ENCODE peak calls at places on chromosomes 16 and 17, in five cellular contexts. E is HepG2, C is HCT116, Y is SK-N-SH, P is K562. Z is an unnamed sample.

GRCh38 chr17:3835410-3836229 is 10.4 kb downstream of the NCBP3 start:
- DNase-seq in E (no peak), C (no peak), Y (no peak), P (no peak), Z (no peak)

GRCh38 chr17:76833747-76834146 is 34.5 kb upstream of the MGAT5B start:
- DNase-seq in E (no peak), C (no peak), Y (no peak), P (no peak), Z (no peak)

GRCh38 chr16:50988441-50988840 is 162.6 kb downstream of the SALL1 start:
- DNase-seq in E (no peak), C (no peak), Y (no peak), P (no peak), Z (no peak)

GRCh38 chr17:65750678-65751077 is 189.2 kb upstream of the AXIN2 start:
- DNase-seq in E (peak), C (peak), Y (peak), P (no peak), Z (peak)

GRCh38 chr17:18968945-18969887 is 17.3 kb downstream of the SLC5A10 start:
- DNase-seq in E (no peak), C (no peak), Y (no peak), P (peak), Z (no peak)

GRCh38 chr17:65018612-65019290 is 37.8 kb downstream of the GNA13 start:
- DNase-seq in E (no peak), C (no peak), Y (no peak), P (no peak), Z (no peak)

GRCh38 chr16:47473794-47474193 is 12.7 kb downstream of the PHKB start:
- DNase-seq in E (no peak), C (no peak), Y (no peak), P (no peak), Z (no peak)

GRCh38 chr17:61251939-61252865 is 147.4 kb upstream of the TBX2 start:
- DNase-seq in E (no peak), C (no peak), Y (peak), P (no peak), Z (no peak)

GRCh38 chr16:67547423-67548264 is 14.7 kb upstream of the CTCF start:
- DNase-seq in E (no peak), C (no peak), Y (no peak), P (no peak), Z (no peak)

GRCh38 chr17:5355416-5356129 is 63.9 kb downstream of the NUP88 start:
- DNase-seq in E (peak), C (no peak), Y (no peak), P (no peak), Z (no peak)

GRCh38 chr17:10812674-10813073 is 8.8 kb upstream of the TMEM238L start:
- DNase-seq in E (no peak), C (no peak), Y (no peak), P (no peak), Z (no peak)

GRCh38 chr17:38868095-38868967 is 1.5 kb upstream of the LASP1 start:
- DNase-seq in E (peak), C (no peak), Y (no peak), P (no peak), Z (peak)

GRCh38 chr17:50722746-50723145 is 3.3 kb downstream of the LUC7L3 start:
- DNase-seq in E (no peak), C (no peak), Y (no peak), P (no peak), Z (no peak)

GRCh38 chr17:72615627-72615991 is 476.9 kb downstream of the SLC39A11 start:
- DNase-seq in E (no peak), C (no peak), Y (no peak), P (no peak), Z (no peak)

GRCh38 chr16:89099905-89100304 is 6.3 kb downstream of the ACSF3 start:
- DNase-seq in E (no peak), C (no peak), Y (no peak), P (no peak), Z (no peak)

GRCh38 chr17:29143894-29144293 is 36.3 kb downstream of the MYO18A start:
- DNase-seq in E (peak), C (no peak), Y (peak), P (no peak), Z (no peak)

GRCh38 chr17:72192409-72193192 is 71.8 kb downstream of the SOX9 start:
- DNase-seq in E (no peak), C (no peak), Y (no peak), P (no peak), Z (no peak)

GRCh38 chr17:47846741-47847340 is 4.1 kb downstream of the SP6 start:
- DNase-seq in E (no peak), C (no peak), Y (no peak), P (no peak), Z (no peak)

GRCh38 chr17:49108318-49108717 is 24.3 kb upstream of the B4GALNT2 start:
- DNase-seq in E (no peak), C (no peak), Y (no peak), P (no peak), Z (no peak)

GRCh38 chr16:9836118-9836736 is 346.0 kb downstream of the GRIN2A start:
- DNase-seq in E (no peak), C (no peak), Y (no peak), P (peak), Z (no peak)

GRCh38 chr16:59973966-59974365 is 1239.8 kb upstream of the GOT2 start:
- DNase-seq in E (no peak), C (no peak), Y (no peak), P (no peak), Z (no peak)

GRCh38 chr17:83064732-83065659 is 14.4 kb upstream of the METRNL start:
- DNase-seq in E (no peak), C (no peak), Y (no peak), P (no peak), Z (no peak)

GRCh38 chr16:80518436-80518835 is 22.4 kb upstream of the DYNLRB2 start:
- DNase-seq in E (no peak), C (no peak), Y (no peak), P (no peak), Z (no peak)

GRCh38 chr17:28948873-28949184 is 2.5 kb downstream of the PHF12 start:
- DNase-seq in E (no peak), C (no peak), Y (no peak), P (no peak), Z (no peak)

GRCh38 chr17:43572368-43572980 is 26.3 kb upstream of the ETV4 start:
- DNase-seq in E (peak), C (no peak), Y (no peak), P (peak), Z (no peak)

GRCh38 chr17:2214887-2215615 is 88.5 kb downstream of the SMG6 start:
- DNase-seq in E (no peak), C (no peak), Y (peak), P (no peak), Z (no peak)

GRCh38 chr17:2214047-2214717 is 89.4 kb downstream of the SMG6 start:
- DNase-seq in E (no peak), C (no peak), Y (no peak), P (peak), Z (no peak)

GRCh38 chr17:2211661-2212327 is 91.8 kb downstream of the SMG6 start:
- DNase-seq in E (no peak), C (no peak), Y (no peak), P (no peak), Z (no peak)

GRCh38 chr17:2212328-2212981 is 91.1 kb downstream of the SMG6 start:
- DNase-seq in E (no peak), C (no peak), Y (no peak), P (no peak), Z (no peak)

DNA sequence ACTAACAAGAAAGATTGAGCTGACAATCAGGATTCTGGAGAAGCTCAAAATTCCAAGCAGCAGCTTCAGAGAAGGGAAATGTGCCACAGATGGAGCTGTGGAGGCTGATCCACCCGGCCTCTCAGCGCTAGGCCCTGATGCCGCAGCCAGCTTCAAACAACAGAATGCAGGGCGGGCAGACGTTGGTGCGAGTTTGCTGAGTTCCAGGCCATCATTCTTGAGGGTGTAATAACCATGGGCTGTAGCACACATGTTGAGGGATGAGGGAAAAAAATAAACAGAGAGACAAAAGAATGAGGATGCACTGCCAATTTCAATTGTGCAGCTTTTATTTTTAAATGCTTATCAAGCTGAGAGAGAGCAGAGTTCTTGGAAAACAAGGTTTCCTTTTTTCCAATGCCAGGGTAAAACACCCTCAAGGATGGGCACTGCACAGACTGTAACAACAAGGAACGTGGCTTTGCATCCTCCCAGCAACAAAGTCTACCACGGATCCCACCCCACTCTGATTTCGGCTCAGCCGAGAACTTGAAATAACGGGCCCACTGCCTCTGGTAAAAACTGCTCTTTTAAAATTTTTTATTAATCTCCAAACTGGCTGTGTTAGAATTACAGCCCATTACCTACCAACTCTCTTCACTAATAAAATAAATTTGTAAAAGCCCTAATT is 90.2 kb downstream of the SMG6 start:
- DNase-seq in E (no peak), C (no peak), Y (no peak), P (no peak), Z (no peak)
- H3K27ac ChIP-seq in E (no peak), C (no peak), Y (peak), P (no peak), Z (peak)

DNA sequence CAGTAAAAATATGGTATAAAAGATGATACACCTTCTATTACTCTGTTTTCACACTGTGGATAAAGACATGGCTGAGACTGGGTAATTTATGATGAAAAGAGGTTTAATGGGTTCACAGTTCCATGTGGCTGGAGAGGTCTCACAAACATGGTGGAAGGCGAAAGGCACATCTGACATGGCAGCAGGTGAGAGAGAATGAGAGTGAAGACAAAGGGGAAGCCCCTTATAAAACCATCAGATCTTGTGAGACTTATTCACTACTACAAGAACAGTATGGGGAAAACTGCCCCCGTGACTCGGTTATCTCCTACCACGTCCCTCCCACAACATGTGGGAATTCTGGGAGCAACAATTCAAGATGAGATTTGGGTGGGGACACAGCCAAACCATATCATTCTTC is 45.6 kb downstream of the TBC1D26 start:
- DNase-seq in E (no peak), C (no peak), Y (no peak), P (no peak), Z (no peak)
- TF ChIP-seq ZBTB33 in E (no peak), C (no peak), Y (no peak), P (no peak), Z (no peak)

DNA sequence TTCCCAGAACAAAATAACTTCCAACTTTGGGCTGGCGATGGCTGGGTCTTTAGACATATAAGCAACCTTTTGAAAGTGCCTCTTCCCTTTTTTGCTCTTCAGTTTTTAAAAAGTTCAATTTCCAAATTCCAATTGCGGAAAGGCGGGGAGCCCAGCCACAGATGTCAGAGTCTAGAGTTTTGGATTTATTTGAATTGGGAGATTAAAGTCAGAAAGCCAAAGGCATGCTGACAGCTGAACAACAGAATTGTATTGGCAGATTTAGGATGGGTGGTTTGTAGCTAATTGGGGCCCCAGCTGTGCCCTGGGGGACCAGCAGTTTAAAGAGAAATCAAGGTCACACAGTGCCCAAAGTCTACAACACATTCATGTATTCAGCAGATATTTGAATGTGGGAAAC is 10.5 kb downstream of the YPEL2 start:
- DNase-seq in E (no peak), C (no peak), Y (no peak), P (no peak), Z (no peak)
- H3K27ac ChIP-seq in E (no peak), C (no peak), Y (peak), P (no peak), Z (no peak)

DNA sequence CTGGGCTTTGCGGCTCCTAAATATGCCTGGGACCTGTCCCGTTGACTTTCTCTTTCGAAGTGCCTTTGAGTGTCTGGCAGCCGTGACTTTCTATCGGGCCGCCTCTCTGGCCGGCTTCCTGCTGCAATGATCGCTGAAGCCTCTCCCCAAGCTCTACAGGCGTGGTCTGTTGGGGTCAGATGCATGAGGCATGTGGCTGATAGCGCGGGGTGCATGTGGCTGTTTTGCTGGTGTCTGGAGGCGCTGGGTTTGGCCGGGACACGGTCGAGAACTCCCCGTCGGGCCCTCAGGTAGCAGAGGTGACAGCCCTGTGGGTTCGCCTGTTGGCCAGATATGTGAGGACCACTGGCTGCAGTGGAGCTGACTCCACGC is 38.4 kb downstream of the SOX8 start:
- DNase-seq in E (no peak), C (no peak), Y (peak), P (no peak), Z (no peak)
- TF ChIP-seq ZBTB33 in E (no peak), C (no peak), Y (no peak), P (no peak), Z (no peak)